ENCODE peak calls at places on chromosomes 5 and 9, in six cellular contexts. H, Z, Q, X, V and A are unnamed samples.

GRCh38 chr9:21165516-21165915 is 944 bp downstream of the IFNA21 start:
- DNase-seq in H (no peak), Z (no peak), Q (no peak), X (no peak), V (no peak), A (no peak)

GRCh38 chr5:124421584-124421983 is 324.9 kb downstream of the ZNF608 start:
- DNase-seq in H (no peak), Z (no peak), Q (no peak), X (no peak), V (no peak), A (no peak)

GRCh38 chr9:132694144-132694543 is 23.9 kb downstream of the GTF3C4 start:
- DNase-seq in H (peak), Z (peak), Q (peak), X (no peak), V (no peak), A (peak)

GRCh38 chr9:84339951-84340350 is 607 bp downstream of the SLC28A3 start:
- DNase-seq in H (no peak), Z (no peak), Q (peak), X (no peak), V (no peak), A (no peak)

GRCh38 chr9:134618163-134618822 is 23.3 kb upstream of the COL5A1 start:
- DNase-seq in H (peak), Z (no peak), Q (no peak), X (no peak), V (no peak), A (no peak)

GRCh38 chr5:143426437-143426991 is 23.0 kb upstream of the NR3C1 start:
- DNase-seq in H (no peak), Z (no peak), Q (no peak), X (no peak), V (no peak), A (no peak)

GRCh38 chr5:120684213-120684612 is 220.1 kb downstream of the PRR16 start:
- DNase-seq in H (peak), Z (no peak), Q (no peak), X (no peak), V (no peak), A (no peak)

GRCh38 chr5:43192558-43193170 is 639 bp downstream of the NIM1K start:
- DNase-seq in H (peak), Z (peak), Q (peak), X (peak), V (no peak), A (peak)

GRCh38 chr5:146906803-146907202 is 28.2 kb upstream of the PPP2R2B start:
- DNase-seq in H (peak), Z (no peak), Q (no peak), X (no peak), V (no peak), A (no peak)

GRCh38 chr9:81032831-81033230 is 656.5 kb downstream of the TLE1 start:
- DNase-seq in H (peak), Z (no peak), Q (no peak), X (no peak), V (no peak), A (no peak)

GRCh38 chr5:180201051-180201987 is 7.7 kb downstream of the RASGEF1C start:
- DNase-seq in H (peak), Z (no peak), Q (peak), X (peak), V (no peak), A (no peak)

GRCh38 chr5:176183321-176184074 is 54.7 kb upstream of the SIMC1 start:
- DNase-seq in H (no peak), Z (no peak), Q (peak), X (peak), V (no peak), A (no peak)

GRCh38 chr5:40652441-40653220 is 27.1 kb upstream of the PTGER4 start:
- DNase-seq in H (no peak), Z (no peak), Q (no peak), X (no peak), V (no peak), A (no peak)

GRCh38 chr5:172833372-172833690 is 720 bp upstream of the ERGIC1 start:
- DNase-seq in H (no peak), Z (no peak), Q (no peak), X (no peak), V (no peak), A (no peak)

GRCh38 chr9:121498487-121499176 is 1.0 kb downstream of the GGTA1 start:
- DNase-seq in H (peak), Z (no peak), Q (peak), X (peak), V (peak), A (no peak)

GRCh38 chr5:168155585-168155984 is 135.9 kb upstream of the WWC1 start:
- DNase-seq in H (no peak), Z (no peak), Q (no peak), X (no peak), V (no peak), A (no peak)

GRCh38 chr5:168047669-168048111 is 243.8 kb upstream of the WWC1 start:
- DNase-seq in H (peak), Z (no peak), Q (peak), X (no peak), V (no peak), A (no peak)

GRCh38 chr9:38390442-38390841 is 2.1 kb upstream of the ALDH1B1 start:
- DNase-seq in H (no peak), Z (no peak), Q (no peak), X (no peak), V (no peak), A (no peak)